ENCODE peak calls at places on chromosome 22, in six cellular contexts. V is mesendoderm, A is mesenchymal stem cell, Y is IMR-90, W is H9, P is H1. M is an unnamed sample.

GRCh38 chr22:24803064-24803542 is 2.9 kb upstream of the SGSM1 start:
- DNase-seq in V (peak; percentile 89), A (peak; percentile 36), Y (peak; percentile 12), W (peak; percentile 91), P (peak; percentile 97), M (peak; percentile 65)

GRCh38 chr22:49238181-49239141 is 589.2 kb downstream of the BRD1 start:
- DNase-seq in V (no peak), A (no peak), Y (no peak), W (peak; percentile 20), P (peak; percentile 31), M (no peak)

GRCh38 chr22:32020117-32020516 is 22.9 kb upstream of the SLC5A1 start:
- DNase-seq in V (no peak), A (peak; percentile 85), Y (peak; percentile 81), W (no peak), P (no peak), M (no peak)

GRCh38 chr22:43151251-43152000 is at the start of gene TSPO:
- DNase-seq in V (peak; percentile 9), A (peak; percentile 52), Y (peak; percentile 19), W (peak; percentile 60), P (peak; percentile 76), M (peak; percentile 14)

GRCh38 chr22:49667236-49667635 is 160.4 kb downstream of the BRD1 start:
- DNase-seq in V (no peak), A (no peak), Y (no peak), W (peak; percentile 20), P (peak; percentile 43), M (no peak)

GRCh38 chr22:41239443-41240128 is 1.1 kb downstream of the CHADL start:
- DNase-seq in V (no peak), A (no peak), Y (no peak), W (no peak), P (no peak), M (no peak)

GRCh38 chr22:30600925-30601324 is 6.0 kb upstream of the TCN2 start:
- DNase-seq in V (no peak), A (no peak), Y (no peak), W (no peak), P (no peak), M (no peak)

GRCh38 chr22:29879738-29880137 is 3.2 kb upstream of the MTMR3 start:
- DNase-seq in V (peak; percentile 59), A (no peak), Y (no peak), W (no peak), P (peak; percentile 32), M (no peak)

GRCh38 chr22:20130319-20130718 is 1.3 kb upstream of the ZDHHC8 start:
- DNase-seq in V (peak; percentile 32), A (no peak), Y (no peak), W (no peak), P (no peak), M (no peak)

GRCh38 chr22:46574993-46575914 is 37.8 kb upstream of the CELSR1 start:
- DNase-seq in V (peak; percentile 91), A (peak; percentile 50), Y (no peak), W (peak; percentile 61), P (no peak), M (no peak)

GRCh38 chr22:32416556-32417085 is 4.6 kb upstream of the RTCB start:
- DNase-seq in V (no peak), A (no peak), Y (no peak), W (no peak), P (no peak), M (no peak)

GRCh38 chr22:22042009-22042408 is 59.4 kb upstream of the TOP3B start:
- DNase-seq in V (no peak), A (no peak), Y (peak; percentile 23), W (no peak), P (no peak), M (no peak)

GRCh38 chr22:42324991-42325710 is 54.7 kb upstream of the TCF20 start:
- DNase-seq in V (no peak), A (no peak), Y (no peak), W (peak; percentile 61), P (no peak), M (no peak)

GRCh38 chr22:48901324-48901723 is 926.3 kb downstream of the BRD1 start:
- DNase-seq in V (no peak), A (no peak), Y (no peak), W (peak; percentile 18), P (no peak), M (no peak)

GRCh38 chr22:31102441-31103081 is 4.8 kb downstream of the SELENOM start:
- DNase-seq in V (peak; percentile 59), A (peak; percentile 99), Y (peak; percentile 98), W (no peak), P (no peak), M (no peak)

GRCh38 chr22:49568751-49569285 is 258.9 kb downstream of the BRD1 start:
- DNase-seq in V (no peak), A (no peak), Y (no peak), W (peak; percentile 51), P (peak; percentile 48), M (no peak)

GRCh38 chr22:35357883-35358621 is 22.8 kb upstream of the HMOX1 start:
- DNase-seq in V (no peak), A (no peak), Y (peak; percentile 40), W (no peak), P (no peak), M (no peak)

GRCh38 chr22:29108137-29108536 is 35.3 kb downstream of the KREMEN1 start:
- DNase-seq in V (no peak), A (peak; percentile 83), Y (peak; percentile 58), W (no peak), P (no peak), M (no peak)

GRCh38 chr22:40107756-40108437 is 69.8 kb upstream of the TNRC6B start:
- DNase-seq in V (peak; percentile 11), A (peak; percentile 12), Y (peak; percentile 12), W (no peak), P (no peak), M (no peak)

GRCh38 chr22:50471197-50471847 is 3.5 kb downstream of the SBF1 start:
- DNase-seq in V (no peak), A (no peak), Y (no peak), W (no peak), P (no peak), M (no peak)

GRCh38 chr22:42172385-42173172 is 42.0 kb upstream of the CYP2D6 start:
- DNase-seq in V (peak; percentile 61), A (no peak), Y (peak; percentile 58), W (no peak), P (no peak), M (no peak)

GRCh38 chr22:30444632-30445437 is 19.3 kb downstream of the MTFP1 start:
- DNase-seq in V (peak; percentile 87), A (peak; percentile 62), Y (peak; percentile 52), W (peak; percentile 85), P (peak; percentile 91), M (peak; percentile 80)

DNA sequence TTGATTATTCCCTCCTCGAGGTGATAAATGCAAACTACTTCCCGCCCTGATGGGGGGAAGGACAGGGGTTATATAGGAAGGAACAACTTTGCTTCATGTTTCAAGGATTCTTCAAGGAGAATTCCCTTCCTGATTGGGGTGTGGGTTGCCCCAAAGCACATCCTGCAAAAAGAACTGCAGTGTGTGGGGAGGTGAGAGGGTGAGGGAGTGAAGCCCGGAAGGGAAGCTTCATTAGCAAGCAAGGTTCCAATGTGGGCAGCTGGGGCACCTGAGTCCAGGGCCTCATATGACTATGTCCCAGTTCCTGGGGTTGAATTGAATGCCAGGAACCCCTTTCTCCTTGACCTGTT is 326.0 kb downstream of the MN1 start:
- DNase-seq in V (no peak), A (peak; percentile 17), Y (no peak), W (no peak), P (no peak), M (no peak)
- H2BK120ac ChIP-seq in V (no peak overlapping the region), A (no peak overlapping the region), Y (peak overlapping the region; percentile 96), W (no peak overlapping the region), P (no peak overlapping the region), M (no peak overlapping the region)

GRCh38 chr22:38176170-38176741 is 5.4 kb downstream of the PLA2G6 start:
- DNase-seq in V (no peak), A (peak; percentile 95), Y (peak; percentile 98), W (no peak), P (no peak), M (no peak)

GRCh38 chr22:38175206-38176118 is 6.2 kb downstream of the PLA2G6 start:
- DNase-seq in V (no peak), A (no peak), Y (no peak), W (no peak), P (no peak), M (no peak)

GRCh38 chr22:38177044-38177443 is 4.6 kb downstream of the PLA2G6 start:
- DNase-seq in V (no peak), A (no peak), Y (no peak), W (no peak), P (no peak), M (no peak)

GRCh38 chr22:38180841-38181452 is 683 bp downstream of the PLA2G6 start:
- DNase-seq in V (peak; percentile 53), A (no peak), Y (no peak), W (no peak), P (no peak), M (no peak)

DNA sequence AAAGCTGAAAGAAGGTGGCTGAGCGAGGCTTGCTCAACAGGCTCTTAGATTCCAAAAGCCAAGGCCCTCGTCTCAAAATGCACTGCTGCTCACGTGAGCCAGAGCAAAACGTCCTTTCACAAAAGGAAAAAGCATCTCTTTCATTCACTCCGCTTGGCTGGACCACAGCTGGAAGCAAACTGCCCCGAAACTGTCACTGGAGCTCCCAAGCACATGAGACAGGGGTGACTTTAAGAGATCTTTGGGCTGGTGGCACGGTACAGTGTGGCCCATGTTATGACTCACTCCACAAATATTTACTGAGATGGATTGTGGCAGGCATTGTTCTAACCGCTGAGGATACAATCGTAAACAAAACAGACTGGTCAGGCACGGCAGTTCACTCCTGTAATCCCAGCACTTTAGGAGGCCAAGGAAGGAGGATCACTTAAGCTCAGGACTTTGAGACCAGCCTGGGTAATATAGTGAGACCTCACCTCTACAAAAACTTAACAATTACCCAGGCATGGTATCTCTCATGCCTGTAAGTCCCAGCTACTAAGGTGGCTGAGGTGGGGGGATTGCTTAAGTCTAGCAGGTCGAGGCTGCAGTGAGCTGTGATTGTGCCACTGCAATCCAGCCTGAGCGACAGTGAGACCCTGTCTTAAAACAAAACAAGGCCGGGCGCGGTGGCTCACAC is 3.6 kb downstream of the PLA2G6 start:
- DNase-seq in V (peak; percentile 90), A (peak; percentile 96), Y (peak; percentile 89), W (no peak), P (no peak), M (peak; percentile 32)
- H2BK15ac ChIP-seq in V (no peak overlapping the region), A (no peak overlapping the region), Y (peak overlapping the region; percentile 86), W (no peak overlapping the region), P (no peak overlapping the region), M (no peak overlapping the region)

GRCh38 chr22:18984564-18984963 is 48.5 kb upstream of the PRODH start:
- DNase-seq in V (no peak), A (no peak), Y (no peak), W (no peak), P (no peak), M (no peak)

GRCh38 chr22:18985761-18986160 is 49.7 kb upstream of the PRODH start:
- DNase-seq in V (no peak), A (no peak), Y (no peak), W (no peak), P (no peak), M (no peak)

GRCh38 chr22:18980829-18981228 is 44.7 kb upstream of the PRODH start:
- DNase-seq in V (peak; percentile 11), A (no peak), Y (no peak), W (no peak), P (no peak), M (no peak)

GRCh38 chr22:18979957-18980356 is 43.9 kb upstream of the PRODH start:
- DNase-seq in V (no peak), A (no peak), Y (no peak), W (no peak), P (no peak), M (no peak)

GRCh38 chr22:18983120-18983651 is 47.1 kb upstream of the PRODH start:
- DNase-seq in V (no peak), A (no peak), Y (no peak), W (no peak), P (peak; percentile 33), M (no peak)
- H2BK120ac ChIP-seq in V (no peak overlapping the region), A (no peak overlapping the region), Y (no peak overlapping the region), W (no peak overlapping the region), P (no peak overlapping the region), M (no peak overlapping the region)

GRCh38 chr22:45151503-45151902 is 12.2 kb upstream of the NUP50 start:
- DNase-seq in V (no peak), A (no peak), Y (no peak), W (no peak), P (no peak), M (no peak)
- H2BK15ac ChIP-seq in V (no peak overlapping the region), A (no peak overlapping the region), Y (no peak overlapping the region), W (no peak overlapping the region), P (no peak overlapping the region), M (no peak overlapping the region)

M was measured in neuronal stem cell.